ENCODE peak calls at places on chromosomes 1 and 21, in six cellular contexts. V is IMR-90, I is transverse colon, N is esophagus squamous epithelium, H is gastrocnemius medialis, L is sigmoid colon. F is an unnamed sample.

GRCh38 chr1:155968670-155969069 is 9.7 kb downstream of the ARHGEF2 start:
- DNase-seq in V (peak), I (no peak), N (no peak), H (peak), L (no peak), F (no peak)

GRCh38 chr1:231693361-231694080 is 66.9 kb downstream of the DISC1 start:
- DNase-seq in V (no peak), I (no peak), N (no peak), H (peak), L (no peak), F (no peak)

GRCh38 chr1:40258445-40258769 is 371 bp downstream of the ZMPSTE24 start:
- DNase-seq in V (peak), I (no peak), N (no peak), H (no peak), L (no peak), F (no peak)

GRCh38 chr1:83511327-83511726 is 487.6 kb downstream of the TTLL7 start:
- DNase-seq in V (no peak), I (no peak), N (no peak), H (no peak), L (no peak), F (no peak)

GRCh38 chr1:108556079-108556478 is 3.8 kb upstream of the EEIG2 start:
- DNase-seq in V (no peak), I (no peak), N (no peak), H (no peak), L (no peak), F (no peak)

GRCh38 chr1:88640060-88640459 is 44.0 kb upstream of the PKN2 start:
- DNase-seq in V (no peak), I (no peak), N (no peak), H (no peak), L (no peak), F (no peak)

GRCh38 chr21:31666445-31667010 is 7.0 kb downstream of the SOD1 start:
- DNase-seq in V (no peak), I (no peak), N (no peak), H (no peak), L (no peak), F (no peak)

GRCh38 chr1:85576256-85576641 is 4.3 kb upstream of the CCN1 start:
- DNase-seq in V (no peak), I (no peak), N (no peak), H (no peak), L (peak), F (no peak)

GRCh38 chr21:26686278-26686677 is 113.2 kb upstream of the CYYR1 start:
- DNase-seq in V (peak), I (no peak), N (no peak), H (no peak), L (no peak), F (peak)

GRCh38 chr1:230268371-230269170 is 157.6 kb downstream of the PGBD5 start:
- DNase-seq in V (peak), I (peak), N (no peak), H (peak), L (no peak), F (peak)

GRCh38 chr1:5980314-5981008 is 11.8 kb downstream of the NPHP4 start:
- DNase-seq in V (peak), I (no peak), N (no peak), H (peak), L (peak), F (peak)

GRCh38 chr1:39363267-39363666 is 128.2 kb upstream of the BMP8A start:
- DNase-seq in V (no peak), I (no peak), N (no peak), H (no peak), L (no peak), F (no peak)

GRCh38 chr1:116574581-116575291 is 3.9 kb upstream of the CD58 start:
- DNase-seq in V (peak), I (peak), N (no peak), H (peak), L (peak), F (no peak)

GRCh38 chr21:33762798-33763572 is 120.7 kb downstream of the ITSN1 start:
- DNase-seq in V (peak), I (no peak), N (no peak), H (no peak), L (no peak), F (no peak)

GRCh38 chr21:38498057-38498833 is at the start of gene ERG:
- DNase-seq in V (no peak), I (no peak), N (no peak), H (no peak), L (no peak), F (peak)

GRCh38 chr1:63124666-63125191 is 197.6 kb upstream of the FOXD3 start:
- DNase-seq in V (peak), I (no peak), N (no peak), H (no peak), L (no peak), F (no peak)

GRCh38 chr21:41895643-41896493 is 16.7 kb upstream of the PRDM15 start:
- DNase-seq in V (peak), I (peak), N (no peak), H (no peak), L (peak), F (peak)

GRCh38 chr1:150696151-150696550 is 803 bp downstream of the GOLPH3L start:
- DNase-seq in V (no peak), I (no peak), N (no peak), H (no peak), L (no peak), F (no peak)

GRCh38 chr21:44487831-44488230 is 32.5 kb downstream of the LRRC3 start:
- DNase-seq in V (peak), I (no peak), N (no peak), H (no peak), L (no peak), F (peak)

GRCh38 chr1:193185861-193186714 is at the start of gene B3GALT2:
- DNase-seq in V (peak), I (peak), N (no peak), H (no peak), L (peak), F (no peak)

GRCh38 chr1:3352084-3352951 is 102.1 kb upstream of the ARHGEF16 start:
- DNase-seq in V (peak), I (peak), N (no peak), H (no peak), L (peak), F (no peak)

GRCh38 chr1:59302871-59303270 is 6.0 kb downstream of the FGGY start:
- DNase-seq in V (no peak), I (no peak), N (no peak), H (no peak), L (no peak), F (no peak)

GRCh38 chr1:87899746-87900145 is 571.1 kb downstream of the LMO4 start:
- DNase-seq in V (no peak), I (no peak), N (no peak), H (no peak), L (no peak), F (no peak)

GRCh38 chr21:36211660-36212512 is 55.3 kb downstream of the DOP1B start:
- DNase-seq in V (peak), I (no peak), N (no peak), H (no peak), L (no peak), F (peak)

GRCh38 chr1:46533179-46533864 is 18.1 kb downstream of the KNCN start:
- DNase-seq in V (peak), I (peak), N (no peak), H (no peak), L (no peak), F (peak)

GRCh38 chr1:111747282-111747734 is 8.1 kb upstream of the INKA2 start:
- DNase-seq in V (peak), I (peak), N (no peak), H (peak), L (no peak), F (no peak)

GRCh38 chr1:219908170-219908569 is 20.2 kb downstream of the SLC30A10 start:
- DNase-seq in V (no peak), I (no peak), N (no peak), H (no peak), L (no peak), F (no peak)

GRCh38 chr21:45074048-45074817 is at the start of gene ADARB1:
- DNase-seq in V (peak), I (peak), N (no peak), H (peak), L (peak), F (peak)

GRCh38 chr1:22789356-22789994 is 78.8 kb downstream of the EPHB2 start:
- DNase-seq in V (peak), I (no peak), N (no peak), H (no peak), L (no peak), F (no peak)

GRCh38 chr21:18252686-18253085 is 8.1 kb downstream of the CHODL start:
- DNase-seq in V (no peak), I (no peak), N (no peak), H (no peak), L (no peak), F (no peak)

GRCh38 chr1:64440423-64440822 is 29.5 kb upstream of the CACHD1 start:
- DNase-seq in V (no peak), I (no peak), N (no peak), H (no peak), L (no peak), F (no peak)

GRCh38 chr1:236011641-236012040 is 53.2 kb downstream of the NID1 start:
- DNase-seq in V (no peak), I (no peak), N (no peak), H (no peak), L (no peak), F (no peak)

GRCh38 chr1:216416488-216416887 is 6.8 kb downstream of the USH2A start:
- DNase-seq in V (no peak), I (no peak), N (no peak), H (no peak), L (no peak), F (no peak)

GRCh38 chr21:44485254-44485793 is 30.0 kb downstream of the LRRC3 start:
- DNase-seq in V (peak), I (no peak), N (no peak), H (no peak), L (no peak), F (peak)

GRCh38 chr1:159915571-159916239 is 9.6 kb downstream of the TAGLN2 start:
- DNase-seq in V (no peak), I (no peak), N (no peak), H (no peak), L (no peak), F (peak)
- TF ChIP-seq POLR2A in V (no peak), I (no peak), N (no peak), H (no peak), L (no peak), F (no peak)

GRCh38 chr1:151760597-151761385 is 2.5 kb downstream of the MRPL9 start:
- DNase-seq in V (no peak), I (no peak), N (no peak), H (no peak), L (no peak), F (no peak)

GRCh38 chr1:151759241-151759640 is 4.1 kb downstream of the MRPL9 start:
- DNase-seq in V (peak), I (no peak), N (no peak), H (no peak), L (no peak), F (no peak)

GRCh38 chr1:151763990-151764389 is 694 bp upstream of the MRPL9 start:
- DNase-seq in V (no peak), I (no peak), N (no peak), H (no peak), L (no peak), F (no peak)

GRCh38 chr1:151762941-151763921 is at the start of gene MRPL9:
- DNase-seq in V (peak), I (peak), N (no peak), H (peak), L (peak), F (peak)
- TF ChIP-seq POLR2A in V (peak), I (peak), N (peak), H (no peak), L (no peak), F (no peak)

GRCh38 chr1:52686830-52687229 is 11.3 kb downstream of the COA7 start:
- DNase-seq in V (no peak), I (no peak), N (no peak), H (no peak), L (no peak), F (no peak)
- TF ChIP-seq POLR2A in V (no peak), I (no peak), N (no peak), H (no peak), L (no peak), F (no peak)

GRCh38 chr1:167627865-167628641 is 2.0 kb upstream of the RCSD1 start:
- DNase-seq in V (no peak), I (peak), N (no peak), H (peak), L (no peak), F (peak)
- TF ChIP-seq POLR2A in V (no peak), I (peak), N (no peak), H (no peak), L (no peak), F (peak)

DNA sequence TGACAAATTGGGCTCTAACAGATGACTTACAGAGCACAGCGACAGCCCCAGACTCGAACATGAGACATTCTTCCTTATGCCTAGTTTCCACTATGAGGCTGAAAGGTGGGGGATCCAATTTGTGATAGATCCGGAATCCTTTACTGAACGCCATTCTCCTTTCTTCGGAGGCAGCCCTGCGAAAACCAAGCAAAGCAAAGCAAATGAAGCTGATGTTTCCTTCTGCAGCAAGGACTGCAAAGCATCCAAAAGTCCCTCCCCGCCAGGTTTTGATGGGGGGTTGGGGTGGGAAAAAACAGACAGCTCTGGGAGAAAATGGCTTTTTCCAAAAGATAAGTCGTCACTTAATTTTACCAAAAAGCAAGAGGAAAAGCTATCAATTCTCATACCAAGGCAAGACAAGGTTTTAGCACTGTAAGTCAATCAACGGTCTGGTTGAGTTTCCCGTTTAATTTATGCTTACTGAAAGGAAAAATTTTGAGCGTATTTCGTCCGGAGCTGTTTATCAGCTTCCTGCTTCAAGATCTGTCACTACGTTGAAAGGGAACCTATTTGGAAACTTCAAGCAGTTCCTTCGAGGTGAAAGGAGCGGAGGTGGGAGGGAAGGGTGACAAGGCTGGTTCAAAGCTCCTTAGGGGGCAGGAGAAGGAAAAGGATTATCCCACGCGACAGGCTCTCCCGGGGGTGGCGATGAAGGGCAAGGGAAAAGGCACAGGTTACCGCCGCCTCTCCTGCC is 903 bp downstream of the SYNJ1 start:
- DNase-seq in V (peak), I (peak), N (no peak), H (peak), L (no peak), F (no peak)
- TF ChIP-seq POLR2A in V (peak), I (no peak), N (peak), H (no peak), L (no peak), F (no peak)

DNA sequence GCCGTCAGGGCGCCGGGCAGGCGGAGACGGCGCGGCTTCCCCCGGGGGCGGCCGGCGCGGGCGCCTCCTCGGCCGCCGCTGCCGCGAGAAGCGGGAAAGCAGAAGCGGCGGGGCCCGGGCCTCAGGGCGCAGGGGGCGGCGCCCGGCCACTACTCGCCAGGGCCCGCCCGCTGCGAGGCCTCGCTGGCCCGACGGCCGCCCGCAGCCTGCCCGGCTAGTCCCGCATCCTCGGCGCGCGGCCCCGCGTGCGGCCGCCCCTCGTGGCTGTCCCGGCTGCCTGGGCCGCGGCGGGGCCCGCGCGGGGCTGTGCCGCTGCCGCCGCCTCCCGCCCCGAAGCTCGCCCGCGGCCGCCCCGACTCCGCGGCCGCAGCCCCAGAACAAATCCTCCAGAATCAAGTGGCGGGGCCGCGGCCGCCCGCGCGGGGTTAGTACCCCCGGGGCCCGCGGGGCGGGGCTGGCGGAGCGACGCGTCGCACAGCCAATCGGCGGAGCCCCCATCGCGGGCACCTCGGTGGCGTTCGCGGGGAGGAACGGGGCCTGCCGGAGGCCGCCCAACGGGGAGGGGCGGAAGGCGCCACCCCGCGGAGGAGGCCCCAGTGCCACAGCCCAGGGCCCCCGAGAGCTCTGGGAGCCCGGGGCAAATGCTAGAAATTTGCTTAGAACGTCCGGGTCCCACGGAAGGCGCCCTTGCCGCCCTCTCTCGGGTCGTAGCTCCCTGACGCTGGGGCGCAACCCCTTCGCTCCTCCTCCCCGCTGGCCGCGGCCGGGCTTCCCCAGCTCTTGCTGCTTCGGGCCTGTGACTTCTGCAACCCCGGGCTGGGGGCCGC is at the start of gene RUNX3:
- DNase-seq in V (no peak), I (peak), N (peak), H (peak), L (peak), F (peak)
- TF ChIP-seq POLR2A in V (no peak), I (peak), N (peak), H (no peak), L (no peak), F (no peak)

GRCh38 chr21:39952265-39952664 is 85.0 kb downstream of the PCP4 start:
- DNase-seq in V (no peak), I (no peak), N (no peak), H (no peak), L (no peak), F (no peak)
- TF ChIP-seq POLR2A in V (no peak), I (no peak), N (no peak), H (no peak), L (no peak), F (no peak)

GRCh38 chr1:66929289-66929688 is 4.5 kb downstream of the MIER1 start:
- DNase-seq in V (no peak), I (no peak), N (no peak), H (no peak), L (no peak), F (no peak)

GRCh38 chr1:66931548-66932124 is 6.8 kb downstream of the MIER1 start:
- DNase-seq in V (no peak), I (no peak), N (no peak), H (no peak), L (no peak), F (no peak)

GRCh38 chr1:66930823-66931174 is 6.0 kb downstream of the MIER1 start:
- DNase-seq in V (no peak), I (no peak), N (no peak), H (no peak), L (no peak), F (no peak)

GRCh38 chr1:66929691-66929998 is 4.9 kb downstream of the MIER1 start:
- DNase-seq in V (no peak), I (no peak), N (no peak), H (no peak), L (no peak), F (no peak)

GRCh38 chr1:66929999-66930822 is 5.4 kb downstream of the MIER1 start:
- DNase-seq in V (peak), I (peak), N (peak), H (peak), L (peak), F (peak)
- TF ChIP-seq POLR2A in V (peak), I (peak), N (peak), H (peak), L (peak), F (peak)

GRCh38 chr1:94541175-94542087 is at the start of gene F3:
- DNase-seq in V (peak), I (peak), N (peak), H (peak), L (peak), F (peak)
- TF ChIP-seq POLR2A in V (peak), I (peak), N (peak), H (peak), L (peak), F (no peak)